ENCODE peak calls at places on chromosomes 1 and 21, in five cellular contexts. One of them, this sample, is unnamed.
A peak's percentile ranks its signal among the peaks of the same experiment; 100 is the strongest.

GRCh38 chr1:223641523-223642039 is 23.9 kb downstream of the CAPN8 start:
- DNase-seq in colonic mucosa: peak; percentile 86
- DNase-seq in body of pancreas: peak; percentile 27
- DNase-seq in left ventricle myocardium inferior: no peak
- DNase-seq in transverse colon: peak; percentile 80
- DNase-seq in this sample: no peak

GRCh38 chr21:33951276-33952178 is 35.9 kb upstream of the ATP5PO start:
- DNase-seq in colonic mucosa: no peak
- DNase-seq in left ventricle myocardium inferior: no peak
- DNase-seq in body of pancreas: no peak
- DNase-seq in transverse colon: no peak
- DNase-seq in this sample: no peak

GRCh38 chr21:34669149-34669879 is 520 bp downstream of the CLIC6 start:
- DNase-seq in colonic mucosa: no peak
- DNase-seq in left ventricle myocardium inferior: no peak
- DNase-seq in body of pancreas: no peak
- DNase-seq in transverse colon: peak; percentile 23
- DNase-seq in this sample: peak; percentile 81

GRCh38 chr21:40054403-40054802 is 187.2 kb downstream of the PCP4 start:
- DNase-seq in transverse colon: peak; percentile 68
- DNase-seq in left ventricle myocardium inferior: no peak
- DNase-seq in body of pancreas: peak; percentile 84
- DNase-seq in colonic mucosa: peak; percentile 75
- DNase-seq in this sample: peak; percentile 90

GRCh38 chr1:25858494-25858893 is 763 bp downstream of the AUNIP start:
- DNase-seq in colonic mucosa: no peak
- DNase-seq in body of pancreas: no peak
- DNase-seq in left ventricle myocardium inferior: no peak
- DNase-seq in transverse colon: no peak
- DNase-seq in this sample: no peak

GRCh38 chr1:35958558-35958957 is 27.7 kb downstream of the AGO3 start:
- DNase-seq in body of pancreas: no peak
- DNase-seq in transverse colon: no peak
- DNase-seq in left ventricle myocardium inferior: no peak
- DNase-seq in colonic mucosa: no peak
- DNase-seq in this sample: no peak

GRCh38 chr1:98385691-98386090 is 275.8 kb upstream of the SNX7 start:
- DNase-seq in transverse colon: no peak
- DNase-seq in body of pancreas: no peak
- DNase-seq in left ventricle myocardium inferior: no peak
- DNase-seq in colonic mucosa: no peak
- DNase-seq in this sample: no peak

GRCh38 chr1:160862151-160863061 is at the start of gene CD244:
- DNase-seq in colonic mucosa: no peak
- DNase-seq in body of pancreas: no peak
- DNase-seq in transverse colon: peak; percentile 46
- DNase-seq in left ventricle myocardium inferior: peak; percentile 20
- DNase-seq in this sample: peak; percentile 72

GRCh38 chr1:80375662-80376061 is 1369.1 kb upstream of the ADGRL4 start:
- DNase-seq in body of pancreas: no peak
- DNase-seq in left ventricle myocardium inferior: no peak
- DNase-seq in colonic mucosa: no peak
- DNase-seq in transverse colon: no peak
- DNase-seq in this sample: no peak

GRCh38 chr1:186429017-186429416 is 31.9 kb downstream of the PDC start:
- DNase-seq in colonic mucosa: no peak
- DNase-seq in body of pancreas: no peak
- DNase-seq in left ventricle myocardium inferior: no peak
- DNase-seq in transverse colon: no peak
- DNase-seq in this sample: no peak

GRCh38 chr1:61337981-61338848 is 255.9 kb downstream of the NFIA start:
- DNase-seq in transverse colon: peak; percentile 60
- DNase-seq in body of pancreas: peak; percentile 79
- DNase-seq in colonic mucosa: peak; percentile 64
- DNase-seq in left ventricle myocardium inferior: peak; percentile 65
- DNase-seq in this sample: peak; percentile 76

GRCh38 chr1:22212400-22213233 is 69.7 kb upstream of the WNT4 start:
- DNase-seq in body of pancreas: no peak
- DNase-seq in transverse colon: no peak
- DNase-seq in left ventricle myocardium inferior: no peak
- DNase-seq in colonic mucosa: no peak
- DNase-seq in this sample: no peak

GRCh38 chr1:110136911-110137310 is 13.4 kb upstream of the SLC6A17 start:
- DNase-seq in body of pancreas: peak; percentile 49
- DNase-seq in colonic mucosa: no peak
- DNase-seq in left ventricle myocardium inferior: peak; percentile 42
- DNase-seq in transverse colon: no peak
- DNase-seq in this sample: no peak

GRCh38 chr1:9671377-9672140 is 20.0 kb downstream of the PIK3CD start:
- DNase-seq in colonic mucosa: no peak
- DNase-seq in left ventricle myocardium inferior: no peak
- DNase-seq in body of pancreas: no peak
- DNase-seq in transverse colon: no peak
- DNase-seq in this sample: no peak

GRCh38 chr1:240524356-240525071 is 87.4 kb downstream of the GREM2 start:
- DNase-seq in transverse colon: no peak
- DNase-seq in body of pancreas: no peak
- DNase-seq in left ventricle myocardium inferior: no peak
- DNase-seq in colonic mucosa: no peak
- DNase-seq in this sample: no peak

DNA sequence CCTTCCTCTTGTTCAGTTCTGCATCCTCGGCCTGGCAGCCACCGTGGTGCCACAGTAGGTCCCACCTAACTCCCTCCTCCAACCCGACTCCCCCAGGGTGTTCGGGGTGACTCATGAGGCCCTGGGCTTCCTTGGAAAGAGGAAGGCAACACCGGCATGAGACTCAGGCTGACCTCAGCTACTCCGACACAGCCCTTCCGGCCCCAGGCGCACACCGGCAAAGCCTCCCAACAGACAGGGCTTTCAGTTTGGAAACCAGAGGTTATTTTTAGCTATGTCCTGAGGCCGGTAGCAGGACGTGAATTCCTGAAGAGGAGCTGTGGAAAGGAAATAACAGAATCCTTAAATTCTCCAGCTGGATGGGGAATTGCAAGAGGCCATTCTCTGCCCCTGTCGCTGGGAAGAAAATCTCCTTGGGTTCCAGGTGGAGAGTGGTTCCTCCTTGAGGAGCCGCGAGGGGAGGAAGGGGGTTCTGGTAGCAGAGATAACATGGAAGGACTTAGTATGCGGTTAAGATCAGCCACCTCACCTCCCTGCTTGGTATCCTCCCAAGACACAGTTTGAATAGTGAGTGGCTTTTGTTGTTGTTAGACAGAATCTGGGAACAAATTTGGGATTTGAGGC is 24.4 kb downstream of the PLXNA2 start:
- DNase-seq in colonic mucosa: no peak
- DNase-seq in body of pancreas: peak; percentile 35
- DNase-seq in left ventricle myocardium inferior: peak; percentile 70
- DNase-seq in transverse colon: no peak
- DNase-seq in this sample: peak; percentile 79
- H3K4me1 ChIP-seq in colonic mucosa: no peaks in the 10 kb centered on the region
- H3K4me1 ChIP-seq in body of pancreas: peaks cover 38% of the 10 kb centered on the region
- H3K4me1 ChIP-seq in left ventricle myocardium inferior: peaks cover 99% of the 10 kb centered on the region
- H3K4me1 ChIP-seq in transverse colon: no peaks in the 10 kb centered on the region
- H3K4me1 ChIP-seq in this sample: peaks cover 66% of the 10 kb centered on the region

GRCh38 chr1:179105393-179105792 is 23.5 kb downstream of the TOR3A start:
- DNase-seq in left ventricle myocardium inferior: no peak
- DNase-seq in transverse colon: no peak
- DNase-seq in body of pancreas: no peak
- DNase-seq in colonic mucosa: no peak
- DNase-seq in this sample: no peak
- TF ChIP-seq CTCF in left ventricle myocardium inferior: peak; percentile 39
- TF ChIP-seq CTCF in transverse colon: peak; percentile 23
- TF ChIP-seq CTCF in body of pancreas: peak; percentile 54
- TF ChIP-seq CTCF in colonic mucosa: peak; percentile 20
- TF ChIP-seq CTCF in this sample: peak; percentile 25

DNA sequence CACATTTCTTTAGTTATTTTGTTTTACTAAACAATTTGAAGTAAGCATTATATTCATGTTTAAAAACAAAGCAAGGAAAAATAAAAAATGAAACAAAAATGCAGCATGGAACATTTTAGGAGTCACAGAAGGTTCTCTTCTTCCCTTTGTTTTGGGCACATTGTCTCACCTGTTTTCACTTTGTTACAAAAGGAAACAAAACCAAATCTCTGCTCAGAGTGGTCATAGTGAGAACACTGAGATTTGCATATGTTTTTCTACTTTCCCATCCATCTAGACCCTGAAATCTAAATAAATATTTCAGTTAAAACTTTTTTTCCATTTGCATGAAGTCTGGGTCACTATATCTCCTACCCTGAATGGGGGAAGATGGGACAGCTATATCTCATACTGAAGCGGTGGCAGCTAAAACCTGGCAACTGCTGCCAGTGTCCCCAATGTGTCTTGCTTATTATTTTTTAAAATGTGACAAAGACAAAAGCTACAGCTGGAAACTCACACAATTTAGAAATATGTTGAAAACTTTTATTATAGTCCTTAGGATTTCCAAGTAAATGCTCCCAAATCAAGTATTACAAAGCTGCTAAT is 3.5 kb downstream of the EXOC8 start:
- DNase-seq in left ventricle myocardium inferior: no peak
- DNase-seq in colonic mucosa: no peak
- DNase-seq in transverse colon: no peak
- DNase-seq in body of pancreas: no peak
- DNase-seq in this sample: no peak
- H3K4me3 ChIP-seq in left ventricle myocardium inferior: peak overlapping the region; percentile 97
- H3K4me3 ChIP-seq in colonic mucosa: no peak overlapping the region
- H3K4me3 ChIP-seq in transverse colon: no peak overlapping the region
- H3K4me3 ChIP-seq in body of pancreas: peak overlapping the region; percentile 1
- H3K4me3 ChIP-seq in this sample: peak overlapping the region; percentile 98

DNA sequence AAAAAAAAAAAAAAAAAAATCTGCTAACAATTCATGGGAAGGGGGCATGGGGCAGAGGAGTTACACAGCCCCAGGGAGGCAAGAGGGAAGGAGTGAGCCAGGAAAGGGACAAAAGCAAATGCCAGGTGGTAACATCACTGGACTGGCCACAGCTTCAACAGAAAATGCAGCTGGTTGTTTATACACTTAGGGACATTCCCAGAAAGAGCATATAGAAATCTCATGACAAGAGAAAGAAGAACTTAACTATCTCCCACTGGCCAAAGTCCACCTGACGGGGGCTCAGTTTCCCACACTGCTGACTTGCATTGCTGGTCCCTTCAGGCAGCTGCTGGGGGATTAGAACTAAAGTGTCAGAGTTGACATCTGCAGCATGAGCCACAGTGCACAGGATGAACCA is 14.8 kb downstream of the IL12RB2 start:
- DNase-seq in left ventricle myocardium inferior: no peak
- DNase-seq in colonic mucosa: no peak
- DNase-seq in body of pancreas: no peak
- DNase-seq in transverse colon: no peak
- DNase-seq in this sample: no peak
- H3K4me1 ChIP-seq in left ventricle myocardium inferior: no peaks in the 10 kb centered on the region
- H3K4me1 ChIP-seq in colonic mucosa: no peaks in the 10 kb centered on the region
- H3K4me1 ChIP-seq in body of pancreas: no peaks in the 10 kb centered on the region
- H3K4me1 ChIP-seq in transverse colon: no peaks in the 10 kb centered on the region
- H3K4me1 ChIP-seq in this sample: no peaks in the 10 kb centered on the region

GRCh38 chr1:156752843-156753486 is 1.5 kb upstream of the HDGF start:
- DNase-seq in left ventricle myocardium inferior: no peak
- DNase-seq in body of pancreas: no peak
- DNase-seq in colonic mucosa: no peak
- DNase-seq in transverse colon: no peak
- DNase-seq in this sample: no peak

GRCh38 chr1:156750932-156751723 is at the start of gene HDGF:
- DNase-seq in colonic mucosa: peak; percentile 50
- DNase-seq in body of pancreas: peak; percentile 68
- DNase-seq in left ventricle myocardium inferior: peak; percentile 61
- DNase-seq in transverse colon: peak; percentile 53
- DNase-seq in this sample: peak; percentile 88

GRCh38 chr1:156754219-156754618 is 2.7 kb upstream of the HDGF start:
- DNase-seq in left ventricle myocardium inferior: no peak
- DNase-seq in transverse colon: no peak
- DNase-seq in colonic mucosa: no peak
- DNase-seq in body of pancreas: no peak
- DNase-seq in this sample: no peak

GRCh38 chr1:156750191-156750931 is 1.1 kb downstream of the HDGF start:
- DNase-seq in transverse colon: peak; percentile 74
- DNase-seq in left ventricle myocardium inferior: no peak
- DNase-seq in body of pancreas: peak; percentile 61
- DNase-seq in colonic mucosa: peak; percentile 73
- DNase-seq in this sample: peak; percentile 77

GRCh38 chr1:156751724-156752481 is 428 bp upstream of the HDGF start:
- DNase-seq in colonic mucosa: peak; percentile 99
- DNase-seq in left ventricle myocardium inferior: peak; percentile 99
- DNase-seq in body of pancreas: peak; percentile 96
- DNase-seq in transverse colon: peak; percentile 98
- DNase-seq in this sample: peak; percentile 99
- TF ChIP-seq CTCF in colonic mucosa: no peak
- TF ChIP-seq CTCF in left ventricle myocardium inferior: no peak
- TF ChIP-seq CTCF in body of pancreas: no peak
- TF ChIP-seq CTCF in transverse colon: no peak
- TF ChIP-seq CTCF in this sample: no peak

DNA sequence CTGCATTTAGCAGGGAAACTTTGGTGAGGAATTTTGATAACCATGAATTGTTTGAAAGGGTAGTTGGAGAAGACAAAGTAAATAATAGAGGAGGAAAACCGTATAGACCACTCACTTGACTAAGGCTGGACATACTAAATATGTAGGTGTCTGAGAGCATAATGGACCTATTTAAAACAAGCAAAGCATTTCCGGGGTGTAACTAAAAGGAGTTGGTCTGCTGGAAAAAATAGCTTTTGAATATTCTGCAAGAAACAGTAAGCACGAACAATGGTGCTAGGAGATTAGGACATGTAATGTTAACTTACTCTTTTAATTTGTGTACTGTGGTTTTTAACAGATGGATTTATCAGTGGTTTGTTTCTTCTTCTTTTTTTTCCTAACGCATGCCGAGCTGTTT is 492.0 kb downstream of the LMO4 start:
- DNase-seq in left ventricle myocardium inferior: no peak
- DNase-seq in body of pancreas: no peak
- DNase-seq in transverse colon: no peak
- DNase-seq in colonic mucosa: no peak
- DNase-seq in this sample: no peak
- H3K4me3 ChIP-seq in left ventricle myocardium inferior: no peak overlapping the region
- H3K4me3 ChIP-seq in body of pancreas: no peak overlapping the region
- H3K4me3 ChIP-seq in transverse colon: no peak overlapping the region
- H3K4me3 ChIP-seq in colonic mucosa: no peak overlapping the region
- H3K4me3 ChIP-seq in this sample: no peak overlapping the region

GRCh38 chr1:225816643-225817538 is 7.0 kb downstream of the EPHX1 start:
- DNase-seq in transverse colon: peak; percentile 50
- DNase-seq in colonic mucosa: peak; percentile 53
- DNase-seq in left ventricle myocardium inferior: peak; percentile 86
- DNase-seq in body of pancreas: peak; percentile 55
- DNase-seq in this sample: no peak
- H3K4me1 ChIP-seq in transverse colon: peaks cover 56% of the 10 kb centered on the region
- H3K4me1 ChIP-seq in colonic mucosa: peaks cover 35% of the 10 kb centered on the region
- H3K4me1 ChIP-seq in left ventricle myocardium inferior: peaks cover 87% of the 10 kb centered on the region
- H3K4me1 ChIP-seq in body of pancreas: peaks cover 98% of the 10 kb centered on the region
- H3K4me1 ChIP-seq in this sample: peaks cover 85% of the 10 kb centered on the region

DNA sequence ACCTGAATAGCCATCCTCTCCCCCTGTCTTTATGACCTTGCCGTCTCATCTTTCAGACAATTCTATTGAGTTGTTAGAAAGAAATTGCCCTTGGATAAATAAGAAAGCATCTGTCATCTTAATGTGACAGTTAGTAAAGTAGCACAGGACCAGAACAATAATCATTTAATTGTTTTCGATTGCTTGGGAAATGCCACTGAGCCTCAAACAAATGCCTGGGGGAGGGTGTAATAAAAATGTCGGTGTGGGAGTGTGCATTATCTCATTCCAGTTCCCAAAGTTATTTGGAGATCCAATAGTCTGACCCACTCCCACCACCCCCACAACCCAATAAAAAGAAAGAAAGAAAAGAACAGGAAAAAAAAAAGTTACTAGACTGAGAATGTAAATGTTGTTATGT is 509.3 kb upstream of the LRRC7 start:
- DNase-seq in left ventricle myocardium inferior: no peak
- DNase-seq in transverse colon: no peak
- DNase-seq in body of pancreas: no peak
- DNase-seq in colonic mucosa: no peak
- DNase-seq in this sample: no peak
- TF ChIP-seq CTCF in left ventricle myocardium inferior: no peak
- TF ChIP-seq CTCF in transverse colon: no peak
- TF ChIP-seq CTCF in body of pancreas: no peak
- TF ChIP-seq CTCF in colonic mucosa: no peak
- TF ChIP-seq CTCF in this sample: no peak

This sample was measured in upper lobe of right lung.